ENCODE peak calls at places on chromosomes 2 and 18, in seven cellular contexts. N, E, Y, W, S, X and J are unnamed samples. For H3K79me2 and H3K9me3, the result is how much of the 10 kb centered on the place peaks cover.

GRCh38 chr2:120778244-120778643 is 42.6 kb downstream of the GLI2 start:
- DNase-seq in N (peak), E (no peak), Y (no peak), W (no peak), S (no peak), X (no peak), J (peak)

GRCh38 chr2:101776172-101777043 is 78.9 kb downstream of the MAP4K4 start:
- DNase-seq in N (no peak), E (no peak), Y (peak), W (no peak), S (peak), X (no peak), J (no peak)

GRCh38 chr18:3757361-3757760 is 307.4 kb downstream of the TGIF1 start:
- DNase-seq in N (no peak), E (no peak), Y (no peak), W (no peak), S (no peak), X (no peak), J (peak)

GRCh38 chr2:240850756-240851077 is 17.9 kb upstream of the AGXT start:
- DNase-seq in N (no peak), E (no peak), Y (no peak), W (no peak), S (no peak), X (no peak), J (no peak)

GRCh38 chr2:207504513-207505171 is 25.1 kb upstream of the CREB1 start:
- DNase-seq in N (peak), E (no peak), Y (no peak), W (peak), S (no peak), X (no peak), J (peak)

GRCh38 chr2:49770919-49771318 is 616.6 kb upstream of the FSHR start:
- DNase-seq in N (peak), E (peak), Y (peak), W (peak), S (no peak), X (no peak), J (peak)

GRCh38 chr2:20593072-20594034 is 57.5 kb downstream of the HS1BP3 start:
- DNase-seq in N (peak), E (no peak), Y (peak), W (peak), S (peak), X (no peak), J (peak)

GRCh38 chr2:241179894-241180293 is 8.6 kb upstream of the ANO7 start:
- DNase-seq in N (no peak), E (no peak), Y (no peak), W (no peak), S (no peak), X (no peak), J (peak)

GRCh38 chr2:239274391-239275001 is 126.3 kb downstream of the HDAC4 start:
- DNase-seq in N (peak), E (peak), Y (no peak), W (peak), S (peak), X (no peak), J (peak)

GRCh38 chr2:196249860-196250259 is 78.5 kb upstream of the STK17B start:
- DNase-seq in N (peak), E (no peak), Y (peak), W (no peak), S (no peak), X (no peak), J (peak)

GRCh38 chr2:79946046-79946445 is 358.5 kb downstream of the LRRTM1 start:
- DNase-seq in N (no peak), E (no peak), Y (no peak), W (no peak), S (no peak), X (no peak), J (no peak)

GRCh38 chr2:75710220-75710576 is 517 bp downstream of the GCFC2 start:
- DNase-seq in N (no peak), E (no peak), Y (no peak), W (no peak), S (no peak), X (no peak), J (no peak)

GRCh38 chr2:54636425-54637139 is 86.9 kb upstream of the EML6 start:
- DNase-seq in N (no peak), E (no peak), Y (no peak), W (no peak), S (no peak), X (no peak), J (peak)

GRCh38 chr2:47346107-47346506 is 56.8 kb upstream of the MSH2 start:
- DNase-seq in N (no peak), E (no peak), Y (no peak), W (no peak), S (no peak), X (no peak), J (no peak)

GRCh38 chr2:70258532-70258875 is 567 bp downstream of the PCYOX1 start:
- DNase-seq in N (no peak), E (no peak), Y (peak), W (peak), S (no peak), X (no peak), J (peak)

GRCh38 chr2:26465266-26465925 is 12.5 kb downstream of the OTOF start:
- DNase-seq in N (no peak), E (no peak), Y (no peak), W (no peak), S (no peak), X (no peak), J (no peak)

GRCh38 chr2:53632714-53633113 is 134.9 kb upstream of the CHAC2 start:
- DNase-seq in N (peak), E (no peak), Y (no peak), W (peak), S (no peak), X (no peak), J (peak)

GRCh38 chr2:53632126-53632460 is 135.5 kb upstream of the CHAC2 start:
- DNase-seq in N (no peak), E (no peak), Y (no peak), W (no peak), S (no peak), X (no peak), J (no peak)

GRCh38 chr2:53629527-53629926 is 138.1 kb upstream of the CHAC2 start:
- DNase-seq in N (no peak), E (no peak), Y (no peak), W (no peak), S (no peak), X (no peak), J (no peak)

GRCh38 chr2:53631313-53632125 is 136.1 kb upstream of the CHAC2 start:
- DNase-seq in N (no peak), E (no peak), Y (no peak), W (no peak), S (no peak), X (no peak), J (no peak)

GRCh38 chr2:53630001-53630606 is 137.5 kb upstream of the CHAC2 start:
- DNase-seq in N (no peak), E (no peak), Y (no peak), W (no peak), S (no peak), X (no peak), J (no peak)
- H3K79me2 ChIP-seq in N (under half), E (under half), Y (under half), W (under half), S (under half), X (under half), J (under half)

DNA sequence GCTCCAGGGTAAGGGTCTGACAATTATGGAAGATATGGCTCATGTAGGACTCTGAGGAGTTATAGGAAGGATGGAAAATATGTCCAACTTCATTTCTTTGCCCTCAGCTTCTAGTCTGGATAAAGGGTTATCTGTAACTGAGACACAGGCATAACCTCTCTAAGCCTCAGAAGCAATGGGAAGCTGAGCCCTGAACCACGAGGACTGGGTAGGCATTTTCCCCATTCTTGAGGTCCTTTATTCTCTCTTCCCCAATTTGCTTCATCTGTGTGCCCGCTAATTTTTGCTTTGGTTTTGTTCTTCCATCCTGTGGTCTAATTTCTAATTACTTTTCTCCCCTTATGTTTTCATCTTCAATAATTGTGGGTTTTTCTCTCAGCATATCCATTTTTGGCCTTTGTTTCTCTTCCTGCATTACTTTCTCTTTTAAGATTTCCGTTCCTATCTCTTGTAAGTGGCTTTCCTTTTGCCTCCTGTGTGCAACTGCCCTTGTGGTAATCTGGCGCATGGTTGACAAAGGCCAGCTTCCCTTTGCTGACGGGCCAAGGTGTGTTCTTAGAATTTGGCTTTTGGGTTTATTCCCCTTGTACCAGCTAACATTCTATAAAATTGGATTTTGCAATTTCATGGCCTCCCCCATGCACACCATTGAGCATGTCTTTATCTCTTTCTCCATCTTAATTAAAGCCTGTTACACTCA is 343.8 kb downstream of the TXNL1 start:
- DNase-seq in N (no peak), E (no peak), Y (no peak), W (no peak), S (no peak), X (no peak), J (no peak)
- H3K9me3 ChIP-seq in N (under half), E (under half), Y (under half), W (under half), S (under half), X (under half), J (under half)

GRCh38 chr2:68188831-68189230 is 31.1 kb downstream of the PNO1 start:
- DNase-seq in N (no peak), E (no peak), Y (no peak), W (no peak), S (no peak), X (no peak), J (no peak)
- H3K79me2 ChIP-seq in N (half or more), E (under half), Y (half or more), W (half or more), S (half or more), X (under half), J (half or more)

GRCh38 chr2:132466428-132467028 is 49.9 kb downstream of the GPR39 start:
- DNase-seq in N (no peak), E (no peak), Y (no peak), W (no peak), S (no peak), X (no peak), J (no peak)
- H3K9me3 ChIP-seq in N (under half), E (under half), Y (under half), W (half or more), S (under half), X (under half), J (under half)

GRCh38 chr18:9124824-9125223 is 11.8 kb upstream of the ANKRD12 start:
- DNase-seq in N (no peak), E (no peak), Y (no peak), W (no peak), S (no peak), X (no peak), J (no peak)
- H3K79me2 ChIP-seq in N (half or more), E (under half), Y (half or more), W (half or more), S (half or more), X (under half), J (half or more)

DNA sequence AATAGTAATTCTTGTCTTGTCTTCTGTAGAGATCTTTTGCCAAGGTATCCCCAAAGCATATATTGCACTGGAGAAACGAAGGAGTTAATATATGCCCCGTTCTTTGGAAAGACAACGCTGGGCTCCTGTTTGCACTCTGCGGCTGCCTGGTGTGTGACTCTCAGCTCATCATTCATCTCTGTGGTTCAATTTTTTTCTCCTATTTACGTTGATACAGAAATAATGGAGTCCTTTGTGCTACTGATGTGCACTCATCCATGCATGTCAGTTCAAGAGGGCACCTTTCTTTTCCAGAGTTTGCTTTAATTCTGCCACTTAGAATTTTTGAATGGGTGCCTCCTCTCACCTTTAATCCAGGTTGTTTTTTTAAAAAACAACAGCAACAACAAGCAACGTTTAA is 655.5 kb downstream of the DCDC2C start:
- DNase-seq in N (no peak), E (no peak), Y (no peak), W (no peak), S (no peak), X (no peak), J (no peak)
- H3K9me3 ChIP-seq in N (under half), E (under half), Y (under half), W (under half), S (under half), X (under half), J (under half)

GRCh38 chr2:130839011-130839780 is 2.5 kb downstream of the ARHGEF4 start:
- DNase-seq in N (no peak), E (no peak), Y (no peak), W (no peak), S (no peak), X (no peak), J (no peak)
- H3K79me2 ChIP-seq in N (under half), E (under half), Y (under half), W (half or more), S (under half), X (under half), J (under half)